ENCODE peak calls at places on chromosomes 5 and 9, in six cellular contexts. R is GM20000; I is activated CD8-positive, alpha-beta memory T cell treated with anti-CD3 and anti-CD28 coated beads for 48 hours; B is mucosa of descending colon; W is cardiac fibroblast; G is activated CD4-positive, alpha-beta T cell treated with anti-CD3 and anti-CD28 coated beads for 24 hours. X is an unnamed sample.

GRCh38 chr5:68368686-68369359 is 153.3 kb downstream of the PIK3R1 start:
- DNase-seq in R (no peak), G (no peak), B (no peak), I (no peak), W (peak), X (no peak)

GRCh38 chr5:131304414-131304813 is 40.6 kb downstream of the CDC42SE2 start:
- DNase-seq in G (no peak), I (no peak), R (no peak), B (no peak), W (no peak), X (no peak)

GRCh38 chr5:50595199-50595598 is 71.2 kb upstream of the PARP8 start:
- DNase-seq in I (no peak), B (no peak), R (no peak), G (no peak), W (peak), X (no peak)

GRCh38 chr5:64156276-64156675 is 9.4 kb upstream of the RNF180 start:
- DNase-seq in B (no peak), G (no peak), R (no peak), I (no peak), W (no peak), X (no peak)

GRCh38 chr5:131532016-131532640 is 102.9 kb downstream of the RAPGEF6 start:
- DNase-seq in G (no peak), R (no peak), W (no peak), B (no peak), I (no peak), X (no peak)

GRCh38 chr9:15144567-15145174 is 162.3 kb downstream of the TTC39B start:
- DNase-seq in R (no peak), W (peak), B (no peak), I (no peak), G (no peak), X (no peak)

GRCh38 chr9:92100237-92100911 is 14.8 kb downstream of the SPTLC1 start:
- DNase-seq in B (no peak), W (peak), G (no peak), R (no peak), I (no peak), X (no peak)

GRCh38 chr5:131685514-131686171 is 50.6 kb upstream of the RAPGEF6 start:
- DNase-seq in I (no peak), B (no peak), R (no peak), W (no peak), G (no peak), X (no peak)

GRCh38 chr9:131273146-131273545 is 3.2 kb downstream of the FAM78A start:
- DNase-seq in W (no peak), R (peak), I (no peak), G (no peak), B (peak), X (no peak)

X was measured in activated T-helper 1 cell treated with anti-CD3 and anti-CD28 coated beads, Interleukin-12 subunit alpha, Interleukin-12 subunit beta, Interleukin-2, Interleukin-4 antibody, amounts not matched to agents 30 ng/mL and 10 ng/mL and 1 ng/mL, durations not matched to agents 14 hours and 24 hours and 36 hours.